ENCODE peak calls at places on chromosome 14, in six cellular contexts. Y is PC-3, A is neural progenitor cell, E is HCT116, H is SK-N-SH, W is GM23338. C is an unnamed sample.

GRCh38 chr14:25032092-25032784 is 17.7 kb downstream of the STXBP6 start:
- DNase-seq in E (no peak), H (no peak), A (no peak), W (peak), Y (no peak), C (no peak)

GRCh38 chr14:65137648-65138317 is 35.5 kb upstream of the MAX start:
- DNase-seq in Y (no peak), W (no peak), E (no peak), A (no peak), H (no peak), C (no peak)

GRCh38 chr14:103066399-103066798 is 9.1 kb upstream of the CDC42BPB start:
- DNase-seq in Y (peak), W (no peak), A (no peak), E (no peak), H (no peak), C (no peak)

GRCh38 chr14:88170333-88170732 is 152.7 kb downstream of the KCNK10 start:
- DNase-seq in Y (no peak), A (no peak), W (no peak), H (no peak), E (no peak), C (no peak)

GRCh38 chr14:77212933-77213656 is 31.5 kb downstream of the TMEM63C start:
- DNase-seq in H (peak), E (peak), Y (peak), A (peak), W (peak), C (peak)

GRCh38 chr14:50953497-50953896 is 9.2 kb upstream of the PYGL start:
- DNase-seq in E (no peak), Y (no peak), W (no peak), A (no peak), H (no peak), C (no peak)

GRCh38 chr14:28303248-28303647 is 463.3 kb upstream of the FOXG1 start:
- DNase-seq in E (no peak), Y (peak), W (no peak), A (no peak), H (no peak), C (no peak)

GRCh38 chr14:103045387-103045869 is 11.9 kb downstream of the CDC42BPB start:
- DNase-seq in Y (no peak), A (no peak), W (no peak), H (no peak), E (no peak), C (no peak)

GRCh38 chr14:66069830-66070541 is 416.2 kb upstream of the CCDC196 start:
- DNase-seq in Y (peak), W (no peak), A (no peak), E (no peak), H (no peak), C (no peak)

GRCh38 chr14:60241091-60241490 is 7.9 kb upstream of the PPM1A start:
- DNase-seq in W (no peak), A (no peak), Y (no peak), H (no peak), E (no peak), C (no peak)

GRCh38 chr14:22558221-22558913 is 30.7 kb downstream of the DAD1 start:
- DNase-seq in W (peak), H (no peak), E (no peak), Y (no peak), A (peak), C (no peak)

GRCh38 chr14:95609398-95609990 is 74.6 kb downstream of the GLRX5 start:
- DNase-seq in E (peak), A (peak), Y (peak), W (peak), H (peak), C (peak)

GRCh38 chr14:81164167-81164774 is 56.5 kb downstream of the GTF2A1 start:
- DNase-seq in A (peak), H (peak), E (peak), W (peak), Y (peak), C (peak)

GRCh38 chr14:43306053-43306452 is 1201.0 kb downstream of the FSCB start:
- DNase-seq in Y (peak), E (no peak), H (no peak), W (no peak), A (no peak), C (no peak)

GRCh38 chr14:71905860-71906259 is 26.4 kb upstream of the RGS6 start:
- DNase-seq in H (no peak), W (no peak), E (no peak), Y (no peak), A (no peak), C (no peak)

DNA sequence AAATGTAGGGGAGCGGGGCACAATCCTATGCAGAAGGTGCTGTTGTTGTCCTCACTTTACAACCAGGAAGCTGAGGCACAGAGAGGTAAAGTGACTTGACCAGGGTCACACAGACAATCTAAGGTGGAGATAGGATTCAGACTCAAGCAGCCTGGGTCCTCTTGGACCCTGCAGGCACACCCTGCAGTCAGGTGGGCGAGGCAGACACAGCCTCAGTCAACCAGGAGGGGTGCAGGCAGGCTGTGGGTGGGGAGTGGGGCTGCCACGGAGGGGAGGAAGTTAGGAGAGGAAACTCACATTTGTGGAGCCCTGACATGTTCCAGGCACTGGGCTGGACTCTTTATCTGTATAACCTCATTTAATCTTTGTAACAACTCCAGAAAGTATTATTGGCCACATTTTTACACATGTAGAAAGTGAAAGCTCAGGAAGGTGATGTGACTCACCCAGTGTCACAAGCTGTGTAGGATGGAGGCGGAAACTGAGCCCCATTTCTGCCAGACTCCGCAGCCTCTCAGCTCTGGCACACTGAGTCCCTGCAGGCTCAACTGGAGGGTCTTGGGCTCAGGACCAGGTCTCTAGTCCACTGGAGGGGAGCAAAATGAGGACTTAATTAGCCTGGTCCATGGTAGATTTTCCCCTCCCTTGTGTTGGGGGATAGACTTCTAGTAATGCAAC is 24.9 kb upstream of the CHGA start:
- DNase-seq in H (no peak), E (no peak), A (no peak), W (no peak), Y (peak), C (no peak)
- TF ChIP-seq EZH2phosphoT487 in H (no peak), E (no peak), A (no peak), W (no peak), Y (no peak), C (no peak)

GRCh38 chr14:56868660-56869059 is 58.4 kb upstream of the OTX2 start:
- DNase-seq in E (no peak), Y (no peak), H (no peak), A (no peak), W (no peak), C (no peak)
- TF ChIP-seq EZH2phosphoT487 in E (no peak), Y (no peak), H (no peak), A (no peak), W (no peak), C (no peak)

DNA sequence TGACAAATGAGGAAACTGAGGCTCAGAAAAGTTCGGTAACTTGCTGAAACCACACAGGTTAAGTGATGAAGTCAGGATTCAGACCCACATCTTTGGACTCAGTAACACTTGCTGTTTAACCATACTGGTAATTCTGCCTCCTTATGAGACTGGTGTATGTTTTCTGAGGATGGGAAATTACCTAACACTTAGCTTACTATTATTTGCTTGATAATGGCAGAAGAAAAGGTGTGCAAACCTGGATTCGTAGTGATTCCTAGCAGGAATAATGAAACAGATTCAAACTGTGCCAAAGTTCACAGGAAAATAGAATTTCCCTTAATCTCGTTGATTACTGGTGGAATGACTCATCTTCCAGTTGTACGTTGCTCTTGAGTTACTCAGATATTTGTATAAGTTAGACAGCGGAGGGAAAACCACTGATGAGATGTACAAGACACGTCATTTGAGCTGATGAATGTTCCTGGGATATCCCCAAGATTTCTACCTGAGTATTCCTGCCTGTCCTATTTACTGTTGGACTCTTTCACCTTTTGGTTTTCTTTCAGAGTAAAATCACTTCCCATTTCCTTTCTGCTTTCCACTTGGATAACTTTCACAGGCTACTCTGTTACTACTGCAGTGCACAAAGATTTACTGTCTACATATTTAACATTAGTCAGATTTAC is 37.5 kb downstream of the PRORP start:
- DNase-seq in Y (peak), A (no peak), H (no peak), W (no peak), E (peak), C (peak)
- TF ChIP-seq EZH2phosphoT487 in Y (no peak), A (no peak), H (no peak), W (no peak), E (no peak), C (no peak)

GRCh38 chr14:78227466-78228077 is 57.4 kb downstream of the NRXN3 start:
- DNase-seq in E (no peak), Y (no peak), A (no peak), H (no peak), W (peak), C (no peak)
- TF ChIP-seq EZH2phosphoT487 in E (no peak), Y (no peak), A (no peak), H (no peak), W (no peak), C (no peak)

GRCh38 chr14:49461529-49462401 is 124.4 kb downstream of the RPS29 start:
- DNase-seq in A (peak), W (peak), Y (peak), H (peak), E (peak), C (peak)
- TF ChIP-seq EZH2phosphoT487 in A (no peak), W (no peak), Y (no peak), H (no peak), E (no peak), C (no peak)

GRCh38 chr14:36451346-36452065 is 68.5 kb downstream of the NKX2-1 start:
- DNase-seq in Y (peak), W (no peak), E (no peak), A (no peak), H (no peak), C (no peak)
- TF ChIP-seq EZH2phosphoT487 in Y (no peak), W (no peak), E (no peak), A (no peak), H (no peak), C (no peak)

GRCh38 chr14:52051251-52051650 is 17.6 kb downstream of the NID2 start:
- DNase-seq in H (no peak), E (no peak), A (no peak), Y (no peak), W (no peak), C (no peak)

GRCh38 chr14:52054678-52055077 is 14.2 kb downstream of the NID2 start:
- DNase-seq in H (no peak), Y (no peak), W (no peak), A (no peak), E (no peak), C (no peak)

GRCh38 chr14:52052991-52053390 is 15.9 kb downstream of the NID2 start:
- DNase-seq in A (no peak), H (no peak), Y (no peak), W (no peak), E (no peak), C (no peak)

GRCh38 chr14:52051861-52052260 is 17.0 kb downstream of the NID2 start:
- DNase-seq in E (no peak), H (no peak), W (no peak), Y (no peak), A (no peak), C (no peak)

DNA sequence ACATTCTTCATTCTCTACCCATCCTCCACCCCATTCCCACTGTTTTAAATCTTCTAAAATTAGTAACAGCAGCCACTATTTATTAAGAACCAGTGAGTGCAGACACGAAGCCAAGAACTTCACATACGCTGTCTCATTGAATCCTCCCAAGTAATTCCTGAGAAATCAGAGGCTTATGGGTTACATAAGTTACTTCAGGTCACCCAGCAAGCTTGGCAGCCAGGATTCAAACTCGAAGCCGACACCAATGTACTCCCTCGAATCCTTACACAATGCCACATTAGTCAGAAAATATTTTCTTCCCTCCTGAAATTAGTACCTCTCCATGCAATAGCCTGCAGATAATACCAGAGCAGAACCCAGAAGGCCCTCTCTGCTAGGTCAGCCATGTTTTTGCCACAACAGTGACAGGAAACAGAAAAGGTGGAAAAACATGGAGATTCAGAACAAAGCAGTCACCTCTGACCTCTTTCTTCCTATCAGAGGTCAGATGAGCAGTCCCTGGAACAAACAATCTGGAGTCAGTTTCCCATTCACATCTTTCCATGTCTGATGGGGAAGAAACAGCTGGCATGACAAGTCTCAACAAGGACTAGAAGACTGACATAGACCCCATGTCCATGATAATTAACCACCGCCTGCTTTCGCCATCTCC is 16.4 kb downstream of the NID2 start:
- DNase-seq in A (no peak), Y (no peak), E (no peak), H (no peak), W (no peak), C (no peak)
- TF ChIP-seq EZH2phosphoT487 in A (no peak), Y (no peak), E (no peak), H (no peak), W (no peak), C (no peak)

GRCh38 chr14:92516344-92516965 is 2.9 kb downstream of the RIN3 start:
- DNase-seq in A (no peak), H (no peak), E (no peak), W (no peak), Y (no peak), C (no peak)

GRCh38 chr14:92513966-92514843 is 624 bp downstream of the RIN3 start:
- DNase-seq in E (no peak), Y (no peak), W (peak), H (no peak), A (peak), C (peak)

GRCh38 chr14:92513204-92513965 is at the start of gene RIN3:
- DNase-seq in A (peak), Y (peak), E (no peak), W (peak), H (peak), C (peak)

GRCh38 chr14:92515510-92516343 is 2.1 kb downstream of the RIN3 start:
- DNase-seq in E (no peak), Y (no peak), H (no peak), A (no peak), W (no peak), C (no peak)

GRCh38 chr14:92514844-92515509 is 1.4 kb downstream of the RIN3 start:
- DNase-seq in A (no peak), H (no peak), W (no peak), E (no peak), Y (no peak), C (no peak)
- TF ChIP-seq EZH2phosphoT487 in A (no peak), H (no peak), W (no peak), E (no peak), Y (no peak), C (no peak)

GRCh38 chr14:105087308-105087962 is 22.2 kb upstream of the GPR132 start:
- DNase-seq in H (peak), A (peak), W (peak), E (no peak), Y (peak), C (peak)
- TF ChIP-seq EZH2phosphoT487 in H (no peak), A (peak), W (no peak), E (no peak), Y (no peak), C (no peak)

DNA sequence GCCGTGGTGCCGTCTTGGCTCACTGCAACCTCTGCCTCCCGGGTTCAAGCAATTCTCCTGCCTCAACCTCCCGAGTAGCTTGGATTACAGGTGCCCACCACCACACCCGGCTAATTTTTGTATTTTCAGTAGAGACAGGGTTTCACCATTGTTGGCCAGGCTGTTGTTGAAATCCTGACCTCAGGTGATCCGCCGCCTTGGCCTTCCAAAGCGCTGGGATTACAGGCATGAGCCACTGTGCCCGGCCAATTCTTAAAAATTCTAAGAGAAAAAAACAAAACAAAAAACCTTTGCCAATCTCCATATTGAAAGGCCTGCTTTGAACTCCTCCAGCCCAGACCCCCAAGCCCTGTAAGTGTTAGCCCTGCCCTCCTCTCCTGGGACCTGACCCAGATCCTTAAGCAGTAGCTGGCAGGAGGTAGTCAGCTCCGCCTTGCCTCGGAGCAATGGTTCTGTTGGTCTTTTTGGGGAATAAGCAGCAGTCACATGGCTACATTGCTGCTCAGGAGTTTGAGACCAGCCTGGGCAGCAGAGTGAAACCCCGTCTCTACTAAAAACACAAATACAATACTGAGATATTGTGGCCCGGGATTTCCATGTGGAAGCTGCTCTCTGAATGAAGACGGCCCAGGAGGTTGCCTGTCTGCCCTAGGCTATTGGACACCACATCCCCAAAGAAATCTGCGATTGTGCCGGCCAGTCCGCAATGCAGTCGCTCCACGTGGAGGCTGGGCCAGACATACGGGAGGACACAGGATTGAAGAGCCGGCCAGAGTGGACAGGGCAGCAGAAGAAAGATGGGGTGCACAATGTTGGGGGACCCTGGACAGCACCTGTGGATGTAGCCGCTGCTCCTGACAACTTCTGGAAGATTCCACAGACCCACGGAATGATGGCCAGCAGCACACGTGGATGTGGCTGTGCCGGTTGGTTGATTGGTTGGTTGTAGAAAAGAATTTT is 28.8 kb upstream of the BEGAIN start:
- DNase-seq in W (no peak), A (no peak), H (no peak), E (no peak), Y (no peak), C (no peak)
- TF ChIP-seq EZH2phosphoT487 in W (no peak), A (no peak), H (no peak), E (no peak), Y (no peak), C (no peak)

C was measured in hepatocyte.